ENCODE peak calls at places on chromosome 14, in four cellular contexts. J, N, I and C are unnamed samples. For H3K9me3, the result is how much of the 10 kb centered on the place peaks cover.

GRCh38 chr14:88266474-88266873 is 56.6 kb downstream of the KCNK10 start:
- DNase-seq in I (no peak), N (no peak), J (no peak), C (no peak)

GRCh38 chr14:85959063-85959462 is 429.1 kb downstream of the FLRT2 start:
- DNase-seq in I (no peak), N (no peak), J (no peak), C (no peak)

GRCh38 chr14:50647753-50648152 is 20.4 kb downstream of the SAV1 start:
- DNase-seq in I (no peak), N (no peak), J (peak), C (no peak)

GRCh38 chr14:81400852-81401251 is 728 bp upstream of the STON2 start:
- DNase-seq in J (peak), I (no peak), N (peak), C (no peak)

GRCh38 chr14:101628471-101628966 is 67.2 kb downstream of the DIO3 start:
- DNase-seq in I (peak), J (peak), N (peak), C (peak)

GRCh38 chr14:99792551-99793212 is 531 bp upstream of the EML1 start:
- DNase-seq in I (no peak), J (no peak), N (no peak), C (no peak)

GRCh38 chr14:102586420-102587119 is 5.9 kb upstream of the RCOR1 start:
- DNase-seq in I (no peak), N (no peak), J (no peak), C (no peak)

GRCh38 chr14:28769358-28769757 is 2.8 kb downstream of the FOXG1 start:
- DNase-seq in J (no peak), I (no peak), N (no peak), C (no peak)

GRCh38 chr14:95915326-95915725 is 38.7 kb downstream of the TUNAR start:
- DNase-seq in I (no peak), N (no peak), J (no peak), C (no peak)

GRCh38 chr14:95876769-95877490 is at the start of gene TUNAR:
- DNase-seq in N (no peak), J (no peak), I (no peak), C (no peak)

GRCh38 chr14:93183596-93184317 is 940 bp downstream of the MOAP1 start:
- DNase-seq in J (no peak), N (no peak), I (no peak), C (no peak)

GRCh38 chr14:52124791-52125661 is 56.2 kb upstream of the NID2 start:
- DNase-seq in N (no peak), J (peak), I (peak), C (no peak)

GRCh38 chr14:102095231-102095870 is 8.5 kb upstream of the HSP90AA1 start:
- DNase-seq in N (no peak), J (peak), I (no peak), C (no peak)

GRCh38 chr14:104598461-104599273 is 5.9 kb downstream of the TMEM179 start:
- DNase-seq in N (no peak), I (no peak), J (no peak), C (no peak)

GRCh38 chr14:53226553-53226952 is 73.4 kb upstream of the DDHD1 start:
- DNase-seq in J (no peak), N (no peak), I (no peak), C (no peak)

GRCh38 chr14:22002860-22003284 is 329.3 kb upstream of the OR4E1 start:
- DNase-seq in N (peak), J (peak), I (no peak), C (no peak)
- H3K4me3 ChIP-seq in N (no peak), J (no peak), I (no peak), C (no peak)

GRCh38 chr14:106166650-106167204 is 640.3 kb downstream of the TMEM121 start:
- DNase-seq in J (no peak), N (no peak), I (no peak), C (no peak)
- H3K9me3 ChIP-seq in J (under half), N (under half), I (under half), C (under half)

DNA sequence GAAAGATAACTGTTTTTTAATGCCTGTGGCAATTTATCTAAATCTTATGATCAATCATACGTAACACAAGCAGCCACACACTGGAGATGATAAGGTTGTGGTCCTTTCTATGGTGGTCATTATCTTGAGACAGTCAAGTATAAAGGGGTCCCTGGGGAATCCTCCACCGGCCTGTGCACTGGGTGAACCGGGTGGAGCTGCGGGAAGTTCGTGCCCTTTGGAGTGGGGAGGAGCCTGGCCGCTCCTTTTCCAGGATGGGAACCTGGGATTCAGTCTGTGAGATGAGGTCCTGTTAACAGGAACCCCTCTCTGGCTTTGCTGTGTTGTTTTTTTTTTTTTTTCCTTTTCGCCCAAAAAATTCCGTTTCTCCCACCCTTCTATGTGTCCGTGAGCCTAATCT is 167.5 kb upstream of the RPL10L start:
- DNase-seq in I (no peak), J (no peak), N (no peak), C (no peak)
- H3K27ac ChIP-seq in I (no peak), J (no peak), N (no peak), C (no peak)

DNA sequence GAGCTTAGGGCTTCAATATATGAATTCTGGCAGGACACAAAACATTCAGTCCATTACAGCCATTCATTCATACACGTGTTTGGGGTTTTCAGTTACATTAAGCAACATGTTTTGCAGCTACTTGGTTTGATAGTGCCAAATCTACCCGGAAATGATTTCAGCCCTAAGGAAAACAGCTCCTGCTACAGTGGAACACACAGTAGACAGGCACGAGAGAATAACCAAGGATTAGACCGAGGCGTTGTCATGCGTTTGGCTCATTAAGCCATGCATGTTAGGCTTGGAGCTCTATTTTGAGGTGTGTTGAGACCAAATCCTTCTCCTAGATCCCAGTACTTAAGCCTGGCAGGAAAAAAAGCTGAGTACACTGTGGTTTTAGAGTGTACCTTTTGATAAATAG is 177.4 kb downstream of the PRKCH start:
- DNase-seq in N (no peak), I (peak), J (no peak), C (no peak)
- H3K4me3 ChIP-seq in N (no peak), I (no peak), J (no peak), C (no peak)